ENCODE peak calls at places on chromosomes 4 and X, in seven cellular contexts. One of them, this sample, is unnamed.

GRCh38 chr4:85866508-85866907 is 391.6 kb downstream of the ARHGAP24 start:
- DNase-seq in WTC11: no peak
- DNase-seq in HEK293T: no peak
- DNase-seq in H1: no peak
- DNase-seq in HepG2: no peak
- DNase-seq in K562: no peak
- DNase-seq in GM12878: no peak
- DNase-seq in this sample: no peak

GRCh38 chr4:27318740-27319139 is 458.1 kb downstream of the STIM2 start:
- DNase-seq in WTC11: peak
- DNase-seq in HEK293T: peak
- DNase-seq in H1: peak
- DNase-seq in HepG2: peak
- DNase-seq in K562: peak
- DNase-seq in GM12878: peak
- DNase-seq in this sample: peak

GRCh38 chrX:154827624-154828408 is 6.6 kb downstream of the SMIM9 start:
- DNase-seq in WTC11: no peak
- DNase-seq in HEK293T: no peak
- DNase-seq in H1: no peak
- DNase-seq in HepG2: no peak
- DNase-seq in K562: no peak
- DNase-seq in GM12878: peak
- DNase-seq in this sample: no peak

GRCh38 chrX:49160908-49161307 is 1.6 kb upstream of the MAGIX start:
- DNase-seq in WTC11: no peak
- DNase-seq in HEK293T: no peak
- DNase-seq in H1: no peak
- DNase-seq in HepG2: no peak
- DNase-seq in K562: no peak
- DNase-seq in GM12878: no peak
- DNase-seq in this sample: no peak

GRCh38 chr4:98298022-98298421 is 36.8 kb downstream of the RAP1GDS1 start:
- DNase-seq in WTC11: no peak
- DNase-seq in HEK293T: no peak
- DNase-seq in H1: no peak
- DNase-seq in HepG2: no peak
- DNase-seq in K562: no peak
- DNase-seq in GM12878: no peak
- DNase-seq in this sample: no peak

GRCh38 chr4:168796362-168797106 is 213.5 kb downstream of the CBR4 start:
- DNase-seq in WTC11: no peak
- DNase-seq in HEK293T: no peak
- DNase-seq in H1: no peak
- DNase-seq in HepG2: peak
- DNase-seq in K562: no peak
- DNase-seq in GM12878: no peak
- DNase-seq in this sample: peak

GRCh38 chrX:153226344-153227190 is 47.5 kb downstream of the MAGEA1 start:
- DNase-seq in WTC11: peak
- DNase-seq in HEK293T: peak
- DNase-seq in H1: peak
- DNase-seq in HepG2: no peak
- DNase-seq in K562: peak
- DNase-seq in GM12878: no peak
- DNase-seq in this sample: peak

GRCh38 chr4:152100378-152101201 is 339.8 kb upstream of the GATB start:
- DNase-seq in WTC11: no peak
- DNase-seq in HEK293T: no peak
- DNase-seq in H1: no peak
- DNase-seq in HepG2: no peak
- DNase-seq in K562: no peak
- DNase-seq in GM12878: no peak
- DNase-seq in this sample: peak

GRCh38 chr4:70714061-70714468 is 7.7 kb upstream of the RUFY3 start:
- DNase-seq in WTC11: no peak
- DNase-seq in HEK293T: no peak
- DNase-seq in H1: no peak
- DNase-seq in HepG2: peak
- DNase-seq in K562: no peak
- DNase-seq in GM12878: no peak
- DNase-seq in this sample: no peak

GRCh38 chr4:140236649-140237160 is 82.7 kb upstream of the MAML3 start:
- DNase-seq in WTC11: no peak
- DNase-seq in HEK293T: no peak
- DNase-seq in H1: no peak
- DNase-seq in HepG2: no peak
- DNase-seq in K562: no peak
- DNase-seq in GM12878: no peak
- DNase-seq in this sample: no peak

GRCh38 chr4:131370846-131371245 is 1778.2 kb upstream of the PCDH10 start:
- DNase-seq in WTC11: no peak
- DNase-seq in HEK293T: no peak
- DNase-seq in H1: no peak
- DNase-seq in HepG2: no peak
- DNase-seq in K562: no peak
- DNase-seq in GM12878: no peak
- DNase-seq in this sample: no peak

GRCh38 chrX:129779086-129779672 is 570 bp upstream of the SASH3 start:
- DNase-seq in WTC11: no peak
- DNase-seq in HEK293T: no peak
- DNase-seq in H1: no peak
- DNase-seq in HepG2: no peak
- DNase-seq in K562: no peak
- DNase-seq in GM12878: no peak
- DNase-seq in this sample: no peak

GRCh38 chrX:39676434-39676833 is 421.3 kb downstream of the BCOR start:
- DNase-seq in WTC11: no peak
- DNase-seq in HEK293T: no peak
- DNase-seq in H1: no peak
- DNase-seq in HepG2: no peak
- DNase-seq in K562: no peak
- DNase-seq in GM12878: no peak
- DNase-seq in this sample: no peak

GRCh38 chrX:1059576-1060561 is 152.6 kb downstream of the CRLF2 start:
- DNase-seq in WTC11: no peak
- DNase-seq in HEK293T: no peak
- DNase-seq in H1: no peak
- DNase-seq in HepG2: no peak
- DNase-seq in K562: peak
- DNase-seq in GM12878: no peak
- DNase-seq in this sample: no peak

GRCh38 chrX:130552444-130553073 is 150.8 kb downstream of the RBMX2 start:
- DNase-seq in WTC11: no peak
- DNase-seq in HEK293T: no peak
- DNase-seq in H1: no peak
- DNase-seq in HepG2: no peak
- DNase-seq in K562: no peak
- DNase-seq in GM12878: no peak
- DNase-seq in this sample: no peak

GRCh38 chr4:20305976-20306375 is 54.3 kb downstream of the SLIT2 start:
- DNase-seq in WTC11: no peak
- DNase-seq in HEK293T: no peak
- DNase-seq in H1: no peak
- DNase-seq in HepG2: no peak
- DNase-seq in K562: no peak
- DNase-seq in GM12878: no peak
- DNase-seq in this sample: no peak

GRCh38 chr4:122661176-122661575 is 40.3 kb upstream of the IL21 start:
- DNase-seq in WTC11: no peak
- DNase-seq in HEK293T: no peak
- DNase-seq in H1: no peak
- DNase-seq in HepG2: no peak
- DNase-seq in K562: no peak
- DNase-seq in GM12878: no peak
- DNase-seq in this sample: no peak

GRCh38 chrX:20230406-20230805 is 36.3 kb downstream of the RPS6KA3 start:
- DNase-seq in WTC11: no peak
- DNase-seq in HEK293T: no peak
- DNase-seq in H1: no peak
- DNase-seq in HepG2: no peak
- DNase-seq in K562: no peak
- DNase-seq in GM12878: no peak
- DNase-seq in this sample: no peak

GRCh38 chr4:80153800-80154546 is 43.3 kb upstream of the PRDM8 start:
- DNase-seq in WTC11: no peak
- DNase-seq in HEK293T: no peak
- DNase-seq in H1: no peak
- DNase-seq in HepG2: no peak
- DNase-seq in K562: no peak
- DNase-seq in GM12878: no peak
- DNase-seq in this sample: no peak

GRCh38 chr4:138090918-138091659 is 151.1 kb downstream of the SLC7A11 start:
- DNase-seq in WTC11: no peak
- DNase-seq in HEK293T: no peak
- DNase-seq in H1: no peak
- DNase-seq in HepG2: no peak
- DNase-seq in K562: no peak
- DNase-seq in GM12878: no peak
- DNase-seq in this sample: no peak

GRCh38 chr4:15598644-15599043 is 56.5 kb downstream of the FBXL5 start:
- DNase-seq in WTC11: no peak
- DNase-seq in HEK293T: no peak
- DNase-seq in H1: no peak
- DNase-seq in HepG2: no peak
- DNase-seq in K562: no peak
- DNase-seq in GM12878: no peak
- DNase-seq in this sample: no peak

GRCh38 chr4:110902500-110902899 is 279.6 kb upstream of the PITX2 start:
- DNase-seq in WTC11: no peak
- DNase-seq in HEK293T: no peak
- DNase-seq in H1: no peak
- DNase-seq in HepG2: no peak
- DNase-seq in K562: no peak
- DNase-seq in GM12878: no peak
- DNase-seq in this sample: no peak

GRCh38 chr4:101307901-101308300 is 39.4 kb downstream of the PPP3CA start:
- DNase-seq in WTC11: no peak
- DNase-seq in HEK293T: no peak
- DNase-seq in H1: no peak
- DNase-seq in HepG2: no peak
- DNase-seq in K562: no peak
- DNase-seq in GM12878: no peak
- DNase-seq in this sample: no peak

GRCh38 chr4:101304916-101305315 is 42.4 kb downstream of the PPP3CA start:
- DNase-seq in WTC11: no peak
- DNase-seq in HEK293T: peak
- DNase-seq in H1: no peak
- DNase-seq in HepG2: peak
- DNase-seq in K562: no peak
- DNase-seq in GM12878: no peak
- DNase-seq in this sample: no peak

GRCh38 chr4:101306764-101307615 is 40.3 kb downstream of the PPP3CA start:
- DNase-seq in WTC11: no peak
- DNase-seq in HEK293T: no peak
- DNase-seq in H1: no peak
- DNase-seq in HepG2: no peak
- DNase-seq in K562: no peak
- DNase-seq in GM12878: no peak
- DNase-seq in this sample: no peak

GRCh38 chr4:101306225-101306624 is 41.1 kb downstream of the PPP3CA start:
- DNase-seq in WTC11: no peak
- DNase-seq in HEK293T: no peak
- DNase-seq in H1: no peak
- DNase-seq in HepG2: no peak
- DNase-seq in K562: no peak
- DNase-seq in GM12878: no peak
- DNase-seq in this sample: no peak
- TF ChIP-seq SP1 in WTC11: no peak
- TF ChIP-seq SP1 in HEK293T: no peak
- TF ChIP-seq SP1 in H1: no peak
- TF ChIP-seq SP1 in HepG2: no peak
- TF ChIP-seq SP1 in K562: no peak
- TF ChIP-seq SP1 in GM12878: no peak
- TF ChIP-seq SP1 in this sample: no peak

GRCh38 chr4:164856396-164856795 is 20.6 kb upstream of the APELA start:
- DNase-seq in WTC11: no peak
- DNase-seq in HEK293T: no peak
- DNase-seq in H1: no peak
- DNase-seq in HepG2: no peak
- DNase-seq in K562: no peak
- DNase-seq in GM12878: no peak
- DNase-seq in this sample: no peak
- TF ChIP-seq SP1 in WTC11: no peak
- TF ChIP-seq SP1 in HEK293T: no peak
- TF ChIP-seq SP1 in H1: no peak
- TF ChIP-seq SP1 in HepG2: no peak
- TF ChIP-seq SP1 in K562: no peak
- TF ChIP-seq SP1 in GM12878: no peak
- TF ChIP-seq SP1 in this sample: no peak

GRCh38 chr4:71771613-71772012 is 12.3 kb downstream of the GC start:
- DNase-seq in WTC11: no peak
- DNase-seq in HEK293T: no peak
- DNase-seq in H1: no peak
- DNase-seq in HepG2: no peak
- DNase-seq in K562: no peak
- DNase-seq in GM12878: no peak
- DNase-seq in this sample: no peak

GRCh38 chr4:71769434-71769833 is 14.4 kb downstream of the GC start:
- DNase-seq in WTC11: no peak
- DNase-seq in HEK293T: no peak
- DNase-seq in H1: no peak
- DNase-seq in HepG2: no peak
- DNase-seq in K562: no peak
- DNase-seq in GM12878: no peak
- DNase-seq in this sample: no peak

GRCh38 chr4:71765349-71765748 is 18.5 kb downstream of the GC start:
- DNase-seq in WTC11: peak
- DNase-seq in HEK293T: no peak
- DNase-seq in H1: no peak
- DNase-seq in HepG2: no peak
- DNase-seq in K562: no peak
- DNase-seq in GM12878: no peak
- DNase-seq in this sample: no peak

GRCh38 chr4:71768123-71768522 is 15.8 kb downstream of the GC start:
- DNase-seq in WTC11: no peak
- DNase-seq in HEK293T: no peak
- DNase-seq in H1: no peak
- DNase-seq in HepG2: no peak
- DNase-seq in K562: no peak
- DNase-seq in GM12878: no peak
- DNase-seq in this sample: no peak

DNA sequence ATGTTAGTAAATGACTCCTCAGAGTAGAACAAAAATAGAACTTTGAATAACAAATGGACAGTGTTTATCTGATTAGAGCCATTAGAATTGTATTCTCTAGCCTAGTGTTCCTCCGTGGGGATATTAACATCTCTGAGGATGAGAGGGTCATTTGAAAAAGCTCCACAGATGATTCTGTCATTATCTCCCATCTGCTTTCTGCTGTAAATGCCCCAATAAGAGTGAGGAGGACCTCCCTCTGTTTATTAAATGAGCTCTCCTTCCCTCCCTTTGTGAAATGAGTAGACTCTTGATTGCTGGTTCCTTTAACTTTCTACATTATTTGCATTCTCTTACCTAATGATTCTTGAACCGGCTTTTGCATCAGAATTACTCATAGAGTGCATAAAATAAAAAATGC is 18.0 kb downstream of the GC start:
- DNase-seq in WTC11: no peak
- DNase-seq in HEK293T: no peak
- DNase-seq in H1: peak
- DNase-seq in HepG2: no peak
- DNase-seq in K562: no peak
- DNase-seq in GM12878: no peak
- DNase-seq in this sample: no peak
- TF ChIP-seq SP1 in WTC11: no peak
- TF ChIP-seq SP1 in HEK293T: no peak
- TF ChIP-seq SP1 in H1: no peak
- TF ChIP-seq SP1 in HepG2: no peak
- TF ChIP-seq SP1 in K562: no peak
- TF ChIP-seq SP1 in GM12878: no peak
- TF ChIP-seq SP1 in this sample: no peak

GRCh38 chr4:78726575-78726974 is 49.6 kb upstream of the BMP2K start:
- DNase-seq in WTC11: no peak
- DNase-seq in HEK293T: no peak
- DNase-seq in H1: no peak
- DNase-seq in HepG2: no peak
- DNase-seq in K562: no peak
- DNase-seq in GM12878: no peak
- DNase-seq in this sample: no peak
- TF ChIP-seq SP1 in WTC11: no peak
- TF ChIP-seq SP1 in HEK293T: no peak
- TF ChIP-seq SP1 in H1: no peak
- TF ChIP-seq SP1 in HepG2: no peak
- TF ChIP-seq SP1 in K562: no peak
- TF ChIP-seq SP1 in GM12878: no peak
- TF ChIP-seq SP1 in this sample: no peak

This sample was measured in HCT116.